ENCODE peak calls at places on chromosome X, in four cellular contexts. L is neuronal stem cell, N is neural progenitor cell, Y is psoas muscle. A is an unnamed sample.

GRCh38 chrX:140433582-140433981 is 71.3 kb downstream of the SOX3 start:
- DNase-seq in L (no peak), N (no peak), Y (no peak), A (no peak)

GRCh38 chrX:24498975-24499374 is 33.9 kb downstream of the PDK3 start:
- DNase-seq in L (no peak), N (no peak), Y (no peak), A (no peak)

GRCh38 chrX:110317079-110317819 is 636 bp downstream of the AMMECR1 start:
- DNase-seq in L (peak), N (peak), Y (peak), A (peak)

GRCh38 chrX:44953734-44954502 is 80.9 kb downstream of the KDM6A start:
- DNase-seq in L (no peak), N (no peak), Y (no peak), A (peak)

GRCh38 chrX:3820170-3820569 is 106.7 kb upstream of the PRKX start:
- DNase-seq in L (no peak), N (no peak), Y (no peak), A (no peak)

GRCh38 chrX:16119353-16120220 is 3.8 kb upstream of the GRPR start:
- DNase-seq in L (no peak), N (no peak), Y (no peak), A (no peak)

GRCh38 chrX:63250253-63250868 is 100.8 kb downstream of the SPIN4 start:
- DNase-seq in L (peak), N (peak), Y (no peak), A (peak)

GRCh38 chrX:19627533-19627932 is 112.2 kb upstream of the MAP3K15 start:
- DNase-seq in L (no peak), N (no peak), Y (no peak), A (no peak)

GRCh38 chrX:100208076-100208475 is 202.0 kb downstream of the PCDH19 start:
- DNase-seq in L (no peak), N (no peak), Y (no peak), A (peak)

GRCh38 chrX:10986616-10987015 is 124.5 kb upstream of the HCCS start:
- DNase-seq in L (no peak), N (no peak), Y (no peak), A (no peak)

GRCh38 chrX:120236676-120237460 is 13.7 kb upstream of the ZBTB33 start:
- DNase-seq in L (no peak), N (no peak), Y (no peak), A (no peak)

GRCh38 chrX:120358687-120359086 is 3.2 kb upstream of the ATP1B4 start:
- DNase-seq in L (no peak), N (peak), Y (no peak), A (peak)

GRCh38 chrX:71492086-71493065 is 40.5 kb upstream of the OGT start:
- DNase-seq in L (no peak), N (no peak), Y (peak), A (no peak)

GRCh38 chrX:17769701-17770269 is 32.5 kb downstream of the SCML1 start:
- DNase-seq in L (no peak), N (no peak), Y (no peak), A (no peak)

GRCh38 chrX:70970482-70970999 is 39.6 kb upstream of the SLC7A3 start:
- DNase-seq in L (no peak), N (peak), Y (no peak), A (no peak)

GRCh38 chrX:47148946-47149345 is 3.9 kb downstream of the RBM10 start:
- DNase-seq in L (no peak), N (no peak), Y (no peak), A (no peak)

GRCh38 chrX:37995428-37995827 is 10.9 kb upstream of the SYTL5 start:
- DNase-seq in L (no peak), N (no peak), Y (no peak), A (no peak)

GRCh38 chrX:104343408-104344129 is 88.8 kb upstream of the ESX1 start:
- DNase-seq in L (peak), N (peak), Y (no peak), A (peak)

GRCh38 chrX:105460366-105460765 is 239.9 kb upstream of the TEX13A start:
- DNase-seq in L (no peak), N (no peak), Y (no peak), A (no peak)

GRCh38 chrX:67780694-67781109 is 236.9 kb downstream of the AR start:
- DNase-seq in L (no peak), N (no peak), Y (peak), A (no peak)

GRCh38 chrX:21734175-21734574 is 23.7 kb downstream of the SMPX start:
- DNase-seq in L (no peak), N (no peak), Y (no peak), A (no peak)

GRCh38 chrX:117701050-117701449 is 415.6 kb downstream of the KLHL13 start:
- DNase-seq in L (no peak), N (no peak), Y (no peak), A (no peak)

GRCh38 chrX:17414839-17415238 is 39.8 kb downstream of the NHS start:
- DNase-seq in L (no peak), N (peak), Y (peak), A (peak)

GRCh38 chrX:118459494-118459893 is 36.1 kb upstream of the DOCK11 start:
- DNase-seq in L (peak), N (peak), Y (no peak), A (no peak)

GRCh38 chrX:8288590-8288989 is 117.5 kb upstream of the VCX2 start:
- DNase-seq in L (no peak), N (no peak), Y (no peak), A (no peak)

GRCh38 chrX:40391662-40392061 is 189.1 kb upstream of the ATP6AP2 start:
- DNase-seq in L (no peak), N (no peak), Y (no peak), A (no peak)

GRCh38 chrX:110442631-110443030 is 84.0 kb downstream of the RTL9 start:
- DNase-seq in L (no peak), N (peak), Y (no peak), A (peak)

GRCh38 chrX:22323541-22323940 is 50.8 kb downstream of the CBLL2 start:
- DNase-seq in L (no peak), N (no peak), Y (no peak), A (no peak)

GRCh38 chrX:34877451-34877850 is 65.1 kb upstream of the FAM47B start:
- DNase-seq in L (no peak), N (no peak), Y (no peak), A (no peak)

GRCh38 chrX:110966839-110967238 is 129.2 kb upstream of the PAK3 start:
- DNase-seq in L (no peak), N (no peak), Y (no peak), A (no peak)

GRCh38 chrX:133171962-133172708 is 46.0 kb downstream of the TFDP3 start:
- DNase-seq in L (peak), N (peak), Y (no peak), A (peak)

GRCh38 chrX:147900349-147900748 is 11.4 kb upstream of the FMR1 start:
- DNase-seq in L (no peak), N (no peak), Y (no peak), A (no peak)

GRCh38 chrX:13793897-13794296 is 23.0 kb downstream of the GPM6B start:
- DNase-seq in L (no peak), N (no peak), Y (no peak), A (no peak)

A was measured in nephron progenitor cell.